ENCODE peak calls at places on chromosomes 4 and X, in eight cellular contexts. U is heart right ventricle; V is effector memory CD4-positive, alpha-beta T cell; F is non-pigmented ciliary epithelial cell; X is stimulated activated CD8-positive, alpha-beta memory T cell treated with anti-CD3 and anti-CD28 coated beads, Interleukin-4, amount 100 ng/mL, for 48 hours; D is naive thymus-derived CD8-positive, alpha-beta T cell; C is amygdala; E is keratinocyte. P is an unnamed sample.

GRCh38 chr4:8422327-8422726 is 18.2 kb downstream of the ACOX3 start:
- DNase-seq in U (no peak), V (no peak), F (no peak), X (no peak), D (no peak), C (no peak), E (no peak), P (no peak)

GRCh38 chr4:6298035-6298434 is 28.4 kb downstream of the WFS1 start:
- DNase-seq in U (no peak), V (no peak), F (no peak), X (no peak), D (no peak), C (no peak), E (no peak), P (no peak)

GRCh38 chr4:148757171-148757570 is 315.0 kb upstream of the NR3C2 start:
- DNase-seq in U (no peak), V (no peak), F (no peak), X (no peak), D (no peak), C (no peak), E (no peak), P (no peak)

GRCh38 chrX:119694601-119695534 is 1.9 kb upstream of the SEPTIN6 start:
- DNase-seq in U (no peak), V (no peak), F (no peak), X (no peak), D (no peak), C (no peak), E (no peak), P (no peak)

GRCh38 chrX:71095555-71095970 is at the start of gene FOXO4:
- DNase-seq in U (peak), V (peak), F (peak), X (peak), D (peak), C (peak), E (no peak), P (peak)

GRCh38 chrX:72123471-72124185 is 8.1 kb downstream of the RTL5 start:
- DNase-seq in U (peak), V (no peak), F (no peak), X (no peak), D (no peak), C (no peak), E (no peak), P (peak)

GRCh38 chr4:167219090-167219489 is 15.2 kb downstream of the SPOCK3 start:
- DNase-seq in U (no peak), V (no peak), F (no peak), X (no peak), D (no peak), C (no peak), E (no peak), P (no peak)

GRCh38 chr4:74501579-74501978 is 56.6 kb downstream of the AREG start:
- DNase-seq in U (no peak), V (no peak), F (peak), X (no peak), D (no peak), C (no peak), E (peak), P (peak)

GRCh38 chrX:56790778-56791177 is 61.7 kb downstream of the NBDY start:
- DNase-seq in U (no peak), V (no peak), F (no peak), X (no peak), D (no peak), C (no peak), E (no peak), P (no peak)

GRCh38 chrX:109374276-109374960 is 107.5 kb downstream of the GUCY2F start:
- DNase-seq in U (no peak), V (no peak), F (no peak), X (no peak), D (no peak), C (no peak), E (no peak), P (no peak)

GRCh38 chrX:20965270-20966044 is 408.8 kb upstream of the CNKSR2 start:
- DNase-seq in U (no peak), V (no peak), F (no peak), X (no peak), D (no peak), C (no peak), E (no peak), P (peak)

GRCh38 chrX:2595258-2595657 is 94.5 kb upstream of the DHRSX start:
- DNase-seq in U (no peak), V (no peak), F (no peak), X (no peak), D (no peak), C (no peak), E (no peak), P (peak)

GRCh38 chrX:46433892-46434291 is 111.3 kb downstream of the ZNF674 start:
- DNase-seq in U (no peak), V (no peak), F (no peak), X (no peak), D (no peak), C (no peak), E (no peak), P (peak)

GRCh38 chr4:47705326-47705981 is 132.4 kb downstream of the CORIN start:
- DNase-seq in U (no peak), V (no peak), F (no peak), X (no peak), D (no peak), C (no peak), E (no peak), P (peak)

GRCh38 chrX:16743604-16744325 is 24.4 kb downstream of the SYAP1 start:
- DNase-seq in U (no peak), V (no peak), F (peak), X (no peak), D (no peak), C (no peak), E (no peak), P (peak)

GRCh38 chr4:81504685-81505598 is 33.2 kb upstream of the RASGEF1B start:
- DNase-seq in U (peak), V (peak), F (no peak), X (peak), D (peak), C (no peak), E (no peak), P (no peak)

GRCh38 chr4:100933628-100934027 is 413.7 kb downstream of the PPP3CA start:
- DNase-seq in U (no peak), V (no peak), F (no peak), X (no peak), D (no peak), C (no peak), E (no peak), P (peak)

GRCh38 chr4:10305816-10306215 is 151.4 kb downstream of the ZNF518B start:
- DNase-seq in U (no peak), V (no peak), F (no peak), X (no peak), D (no peak), C (no peak), E (no peak), P (peak)

GRCh38 chr4:38857354-38858096 is 908 bp upstream of the TLR6 start:
- DNase-seq in U (peak), V (no peak), F (peak), X (peak), D (peak), C (no peak), E (peak), P (peak)